ENCODE peak calls at places on chromosomes 2 and 18, in four cellular contexts. Y, L, D and H are unnamed samples.
A peak's percentile ranks its signal among the peaks of the same experiment; 100 is the strongest.

GRCh38 chr18:24011095-24011917 is 3.2 kb upstream of the TTC39C start:
- DNase-seq in D (no peak), Y (no peak), L (no peak), H (no peak)

GRCh38 chr18:58635891-58636290 is 7.0 kb upstream of the ALPK2 start:
- DNase-seq in D (no peak), L (no peak), Y (no peak), H (no peak)

GRCh38 chr2:174012347-174013309 is 47.5 kb upstream of the SP3 start:
- DNase-seq in D (no peak), L (peak; percentile 57), Y (no peak), H (peak; percentile 89)

GRCh38 chr2:96822786-96823185 is 6.7 kb downstream of the CNNM3 start:
- DNase-seq in L (no peak), Y (no peak), D (no peak), H (no peak)

GRCh38 chr18:49476664-49477411 is 10.2 kb downstream of the C18orf32 start:
- DNase-seq in L (no peak), Y (no peak), D (no peak), H (no peak)

GRCh38 chr2:90207454-90208058 is 1516.1 kb downstream of the RPIA start:
- DNase-seq in Y (no peak), L (peak; percentile 8), D (peak; percentile 61), H (no peak)

GRCh38 chr2:24124003-24124585 is 825 bp downstream of the FAM228B start:
- DNase-seq in Y (no peak), D (no peak), L (no peak), H (no peak)

GRCh38 chr2:48249093-48249492 is 280.9 kb upstream of the STON1 start:
- DNase-seq in D (peak; percentile 55), L (no peak), Y (no peak), H (no peak)

GRCh38 chr2:43458002-43458628 is 137.7 kb downstream of the THADA start:
- DNase-seq in Y (no peak), D (no peak), L (no peak), H (no peak)

GRCh38 chr18:63708650-63709049 is 5.9 kb downstream of the SERPINB11 start:
- DNase-seq in Y (no peak), D (no peak), L (no peak), H (no peak)

GRCh38 chr18:76376668-76377358 is 118.2 kb downstream of the ZNF516 start:
- DNase-seq in D (no peak), Y (no peak), L (no peak), H (no peak)

GRCh38 chr2:133344864-133345263 is 223.4 kb downstream of the NCKAP5 start:
- DNase-seq in D (no peak), Y (no peak), L (no peak), H (no peak)

GRCh38 chr18:48074929-48075706 is 144.7 kb upstream of the SMAD2 start:
- DNase-seq in L (no peak), Y (no peak), D (no peak), H (no peak)

GRCh38 chr18:711330-711692 is 1.1 kb downstream of the ENOSF1 start:
- DNase-seq in Y (no peak), L (no peak), D (peak; percentile 45), H (no peak)

GRCh38 chr2:188265315-188265714 is 26.4 kb upstream of the GULP1 start:
- DNase-seq in D (no peak), Y (no peak), L (no peak), H (no peak)

GRCh38 chr18:61993831-61994230 is 101.0 kb upstream of the RNF152 start:
- DNase-seq in L (no peak), Y (no peak), D (no peak), H (no peak)

GRCh38 chr18:54647176-54647575 is 56.1 kb downstream of the DYNAP start:
- DNase-seq in D (peak; percentile 17), L (no peak), Y (no peak), H (no peak)

GRCh38 chr18:72208920-72209676 is 335.0 kb downstream of the CBLN2 start:
- DNase-seq in Y (no peak), L (no peak), D (no peak), H (no peak)

GRCh38 chr2:38775097-38775920 is 2.7 kb upstream of the GEMIN6 start:
- DNase-seq in D (no peak), L (no peak), Y (no peak), H (no peak)